ENCODE peak calls at places on chromosomes 7 and 10, in five cellular contexts. Z is suprapubic skin, F is GM12891, X is stomach, O is Panc1. S is an unnamed sample.

GRCh38 chr7:73995330-73995729 is 32.6 kb upstream of the ELN start:
- DNase-seq in F (no peak), X (no peak), O (no peak), Z (no peak), S (no peak)

GRCh38 chr7:66557214-66558200 is 71.2 kb upstream of the KCTD7 start:
- DNase-seq in O (peak; percentile 27), X (peak; percentile 72), F (peak; percentile 89), Z (peak; percentile 84), S (no peak)

GRCh38 chr10:124744047-124744687 is at the start of gene FAM53B:
- DNase-seq in X (peak; percentile 87), F (peak; percentile 69), Z (no peak), O (no peak), S (no peak)

GRCh38 chr7:97024209-97025129 is at the start of gene DLX5:
- DNase-seq in Z (no peak), O (no peak), F (no peak), X (no peak), S (no peak)

GRCh38 chr7:123352226-123352550 is 152.4 kb upstream of the SLC13A1 start:
- DNase-seq in F (no peak), X (no peak), O (no peak), Z (no peak), S (no peak)

GRCh38 chr10:90197766-90198165 is 496.4 kb downstream of the KIF20B start:
- DNase-seq in X (no peak), F (no peak), O (no peak), Z (no peak), S (no peak)

GRCh38 chr7:39413866-39414668 is 152.1 kb upstream of the YAE1 start:
- DNase-seq in F (peak; percentile 36), Z (no peak), X (peak; percentile 50), O (no peak), S (no peak)

GRCh38 chr7:68613405-68613804 is 984.9 kb upstream of the AUTS2 start:
- DNase-seq in X (no peak), Z (no peak), F (no peak), O (no peak), S (peak; percentile 26)

GRCh38 chr7:139422126-139422525 is 61.3 kb downstream of the KLRG2 start:
- DNase-seq in O (no peak), Z (no peak), F (no peak), X (no peak), S (no peak)

GRCh38 chr7:102220929-102221850 is 65.5 kb upstream of the SH2B2 start:
- DNase-seq in O (no peak), X (no peak), F (no peak), Z (no peak), S (no peak)

GRCh38 chr7:156527458-156527890 is 113.1 kb upstream of the RNF32 start:
- DNase-seq in O (no peak), F (no peak), Z (no peak), X (no peak), S (no peak)

GRCh38 chr7:155920068-155920461 is 107.8 kb upstream of the SHH start:
- DNase-seq in X (peak; percentile 25), O (no peak), Z (no peak), F (no peak), S (no peak)

GRCh38 chr7:151897951-151898686 is 21.2 kb upstream of the PRKAG2 start:
- DNase-seq in X (no peak), Z (no peak), F (no peak), O (no peak), S (no peak)

GRCh38 chr10:85601526-85601925 is 765.1 kb downstream of the GRID1 start:
- DNase-seq in O (no peak), F (no peak), X (no peak), Z (peak; percentile 49), S (no peak)

GRCh38 chr10:15169555-15170407 is 1.3 kb upstream of the NMT2 start:
- DNase-seq in X (no peak), F (no peak), O (no peak), Z (no peak), S (no peak)

GRCh38 chr7:47534322-47535032 is 47.4 kb downstream of the TNS3 start:
- DNase-seq in X (no peak), O (peak; percentile 80), F (no peak), Z (no peak), S (no peak)

GRCh38 chr7:25186436-25186835 is 41.9 kb downstream of the NPVF start:
- DNase-seq in O (no peak), Z (no peak), F (no peak), X (no peak), S (no peak)

GRCh38 chr7:27636326-27637006 is 26.2 kb downstream of the HIBADH start:
- DNase-seq in O (no peak), F (no peak), X (no peak), Z (no peak), S (no peak)

GRCh38 chr7:108236681-108237415 is 106.7 kb upstream of the LAMB4 start:
- DNase-seq in F (no peak), Z (no peak), O (no peak), X (no peak), S (no peak)

GRCh38 chr7:137669706-137670105 is 177.1 kb downstream of the DGKI start:
- DNase-seq in O (no peak), F (no peak), Z (no peak), X (no peak), S (no peak)

GRCh38 chr10:8453587-8453986 is 399.1 kb downstream of the GATA3 start:
- DNase-seq in Z (no peak), O (no peak), F (no peak), X (no peak), S (no peak)

GRCh38 chr7:14834456-14834855 is 68.1 kb downstream of the DGKB start:
- DNase-seq in F (no peak), Z (no peak), X (no peak), O (no peak), S (no peak)

GRCh38 chr10:77299257-77299656 is 338.4 kb downstream of the KCNMA1 start:
- DNase-seq in O (no peak), F (no peak), X (no peak), Z (no peak), S (no peak)

GRCh38 chr7:157523371-157523765 is 186.6 kb downstream of the DNAJB6 start:
- DNase-seq in Z (no peak), X (peak; percentile 9), O (no peak), F (no peak), S (no peak)

GRCh38 chr7:8434290-8435002 is 1.0 kb downstream of the NXPH1 start:
- DNase-seq in X (no peak), O (no peak), F (no peak), Z (no peak), S (no peak)

GRCh38 chr7:107014381-107015023 is 30.0 kb upstream of the PRKAR2B start:
- DNase-seq in Z (no peak), F (no peak), O (no peak), X (no peak), S (peak; percentile 87)
- TF ChIP-seq POLR2AphosphoS5 in Z (no peak), F (no peak), O (no peak), X (no peak), S (peak; percentile 20)

GRCh38 chr7:153523320-153524015 is 528.7 kb upstream of the DPP6 start:
- DNase-seq in Z (no peak), F (no peak), X (no peak), O (no peak), S (no peak)
- TF ChIP-seq POLR2AphosphoS5 in Z (no peak), F (no peak), X (no peak), O (no peak), S (no peak)

GRCh38 chr7:132422502-132423101 is 153.7 kb downstream of the PLXNA4 start:
- DNase-seq in Z (no peak), X (no peak), O (no peak), F (no peak), S (no peak)

GRCh38 chr7:132420527-132420926 is 155.7 kb downstream of the PLXNA4 start:
- DNase-seq in X (no peak), F (no peak), O (no peak), Z (no peak), S (no peak)

GRCh38 chr7:132417037-132417906 is 159.0 kb downstream of the PLXNA4 start:
- DNase-seq in Z (no peak), O (no peak), X (no peak), F (no peak), S (no peak)

GRCh38 chr7:132418840-132419239 is 157.4 kb downstream of the PLXNA4 start:
- DNase-seq in O (no peak), F (no peak), X (no peak), Z (no peak), S (no peak)

GRCh38 chr7:132419538-132419937 is 156.7 kb downstream of the PLXNA4 start:
- DNase-seq in X (no peak), Z (no peak), O (no peak), F (no peak), S (no peak)
- TF ChIP-seq POLR2AphosphoS5 in X (no peak), Z (no peak), O (no peak), F (no peak), S (no peak)

DNA sequence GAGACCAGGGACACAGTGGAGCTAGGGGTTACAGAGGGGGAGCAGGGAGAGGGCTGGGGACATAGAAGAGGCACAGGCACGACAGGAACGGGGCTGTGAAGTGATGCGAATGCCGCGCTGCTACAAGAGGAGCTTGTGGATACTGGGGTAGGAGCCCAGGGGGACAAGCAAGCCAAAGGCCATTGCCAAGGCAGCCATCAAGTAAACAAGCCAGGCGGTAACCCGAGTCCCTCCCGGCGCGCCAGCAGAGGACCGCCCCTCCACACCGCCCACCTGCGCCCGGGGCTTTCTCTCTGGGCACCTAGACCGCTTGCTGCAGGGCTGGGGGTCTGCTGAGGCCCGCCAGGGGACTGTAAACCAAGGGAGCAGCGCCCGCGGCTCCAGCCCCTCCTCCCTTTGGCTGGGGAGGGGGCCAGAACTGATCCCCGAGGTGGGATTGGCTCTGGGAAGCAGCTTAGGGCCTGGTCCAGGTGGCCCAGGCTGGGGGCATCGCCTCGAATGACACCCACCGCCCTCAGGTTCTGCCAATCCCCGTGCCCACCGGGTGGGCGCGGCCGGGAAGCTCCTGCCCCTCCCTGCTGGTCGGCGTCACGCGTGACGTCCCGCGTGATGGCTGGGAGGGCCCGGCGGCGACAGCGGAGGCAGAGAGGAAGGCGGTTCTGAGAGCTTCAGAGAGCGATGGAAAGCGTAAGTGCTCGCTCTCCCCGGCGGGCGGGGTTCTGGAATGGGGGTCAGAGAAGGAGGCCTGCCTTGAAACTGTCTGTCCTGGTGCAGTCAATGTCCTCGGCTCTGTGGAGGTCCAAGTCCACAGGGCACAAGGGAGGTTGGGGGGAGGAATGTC is 982 bp downstream of the SFXN3 start:
- DNase-seq in X (peak; percentile 79), Z (peak; percentile 95), O (no peak), F (no peak), S (no peak)
- TF ChIP-seq POLR2AphosphoS5 in X (peak; percentile 21), Z (no peak), O (no peak), F (no peak), S (no peak)

S was measured in SK-N-MC.